ENCODE peak calls at places on chromosomes 2 and 18, in seven cellular contexts. One of them, this sample, is unnamed.

GRCh38 chr2:226985227-226985946 is 149.5 kb downstream of the RHBDD1 start:
- DNase-seq in kidney epithelial cell: peak
- DNase-seq in PC-9: peak
- DNase-seq in nucleus accumbens: peak
- DNase-seq in posterior cingulate gyrus: no peak
- DNase-seq in kidney tubule cell: peak
- DNase-seq in activated naive CD8-positive, alpha-beta T cell treated with anti-CD3 and anti-CD28 coated beads, Interleukin-2, amount 50 U/mL, for 24 hours: no peak
- DNase-seq in this sample: no peak

GRCh38 chr2:218642786-218643185 is 16.6 kb downstream of the ZNF142 start:
- DNase-seq in kidney tubule cell: no peak
- DNase-seq in activated naive CD8-positive, alpha-beta T cell treated with anti-CD3 and anti-CD28 coated beads, Interleukin-2, amount 50 U/mL, for 24 hours: no peak
- DNase-seq in nucleus accumbens: no peak
- DNase-seq in posterior cingulate gyrus: no peak
- DNase-seq in kidney epithelial cell: no peak
- DNase-seq in PC-9: no peak
- DNase-seq in this sample: no peak

GRCh38 chr18:12934454-12935071 is 13.2 kb upstream of the SEH1L start:
- DNase-seq in activated naive CD8-positive, alpha-beta T cell treated with anti-CD3 and anti-CD28 coated beads, Interleukin-2, amount 50 U/mL, for 24 hours: peak
- DNase-seq in kidney epithelial cell: peak
- DNase-seq in kidney tubule cell: peak
- DNase-seq in PC-9: peak
- DNase-seq in posterior cingulate gyrus: peak
- DNase-seq in nucleus accumbens: peak
- DNase-seq in this sample: peak

GRCh38 chr18:49249523-49249922 is 210.9 kb downstream of the DYM start:
- DNase-seq in PC-9: no peak
- DNase-seq in kidney epithelial cell: peak
- DNase-seq in nucleus accumbens: no peak
- DNase-seq in activated naive CD8-positive, alpha-beta T cell treated with anti-CD3 and anti-CD28 coated beads, Interleukin-2, amount 50 U/mL, for 24 hours: no peak
- DNase-seq in posterior cingulate gyrus: no peak
- DNase-seq in kidney tubule cell: peak
- DNase-seq in this sample: no peak

GRCh38 chr2:187075106-187076070 is 226.4 kb upstream of the ZSWIM2 start:
- DNase-seq in posterior cingulate gyrus: no peak
- DNase-seq in kidney epithelial cell: no peak
- DNase-seq in kidney tubule cell: no peak
- DNase-seq in nucleus accumbens: no peak
- DNase-seq in activated naive CD8-positive, alpha-beta T cell treated with anti-CD3 and anti-CD28 coated beads, Interleukin-2, amount 50 U/mL, for 24 hours: no peak
- DNase-seq in PC-9: no peak
- DNase-seq in this sample: no peak

GRCh38 chr18:31722369-31722957 is 38.1 kb upstream of the B4GALT6 start:
- DNase-seq in kidney epithelial cell: peak
- DNase-seq in nucleus accumbens: peak
- DNase-seq in posterior cingulate gyrus: peak
- DNase-seq in kidney tubule cell: peak
- DNase-seq in PC-9: peak
- DNase-seq in activated naive CD8-positive, alpha-beta T cell treated with anti-CD3 and anti-CD28 coated beads, Interleukin-2, amount 50 U/mL, for 24 hours: peak
- DNase-seq in this sample: peak

GRCh38 chr2:237445611-237446332 is 31.8 kb upstream of the COL6A3 start:
- DNase-seq in kidney epithelial cell: no peak
- DNase-seq in nucleus accumbens: no peak
- DNase-seq in PC-9: no peak
- DNase-seq in posterior cingulate gyrus: no peak
- DNase-seq in kidney tubule cell: no peak
- DNase-seq in activated naive CD8-positive, alpha-beta T cell treated with anti-CD3 and anti-CD28 coated beads, Interleukin-2, amount 50 U/mL, for 24 hours: no peak
- DNase-seq in this sample: no peak

GRCh38 chr2:227932001-227932400 is 60.6 kb downstream of the DAW1 start:
- DNase-seq in activated naive CD8-positive, alpha-beta T cell treated with anti-CD3 and anti-CD28 coated beads, Interleukin-2, amount 50 U/mL, for 24 hours: no peak
- DNase-seq in nucleus accumbens: no peak
- DNase-seq in kidney tubule cell: no peak
- DNase-seq in PC-9: no peak
- DNase-seq in kidney epithelial cell: no peak
- DNase-seq in posterior cingulate gyrus: no peak
- DNase-seq in this sample: no peak

GRCh38 chr2:8089596-8089995 is 592.3 kb upstream of the ID2 start:
- DNase-seq in activated naive CD8-positive, alpha-beta T cell treated with anti-CD3 and anti-CD28 coated beads, Interleukin-2, amount 50 U/mL, for 24 hours: no peak
- DNase-seq in kidney tubule cell: peak
- DNase-seq in nucleus accumbens: no peak
- DNase-seq in posterior cingulate gyrus: no peak
- DNase-seq in PC-9: no peak
- DNase-seq in kidney epithelial cell: no peak
- DNase-seq in this sample: no peak

GRCh38 chr2:61816480-61817355 is 37.1 kb downstream of the FAM161A start:
- DNase-seq in kidney tubule cell: peak
- DNase-seq in posterior cingulate gyrus: no peak
- DNase-seq in kidney epithelial cell: no peak
- DNase-seq in nucleus accumbens: no peak
- DNase-seq in PC-9: no peak
- DNase-seq in activated naive CD8-positive, alpha-beta T cell treated with anti-CD3 and anti-CD28 coated beads, Interleukin-2, amount 50 U/mL, for 24 hours: no peak
- DNase-seq in this sample: no peak

GRCh38 chr18:23740105-23740830 is 51.0 kb downstream of the LAMA3 start:
- DNase-seq in posterior cingulate gyrus: no peak
- DNase-seq in PC-9: peak
- DNase-seq in kidney epithelial cell: no peak
- DNase-seq in kidney tubule cell: no peak
- DNase-seq in nucleus accumbens: no peak
- DNase-seq in activated naive CD8-positive, alpha-beta T cell treated with anti-CD3 and anti-CD28 coated beads, Interleukin-2, amount 50 U/mL, for 24 hours: no peak
- DNase-seq in this sample: no peak

GRCh38 chr2:173075781-173076556 is at the start of gene MAP3K20:
- DNase-seq in kidney tubule cell: peak
- DNase-seq in kidney epithelial cell: no peak
- DNase-seq in PC-9: peak
- DNase-seq in activated naive CD8-positive, alpha-beta T cell treated with anti-CD3 and anti-CD28 coated beads, Interleukin-2, amount 50 U/mL, for 24 hours: peak
- DNase-seq in nucleus accumbens: peak
- DNase-seq in posterior cingulate gyrus: peak
- DNase-seq in this sample: peak

GRCh38 chr2:34936089-34936488 is 1337.0 kb upstream of the FAM98A start:
- DNase-seq in kidney tubule cell: no peak
- DNase-seq in posterior cingulate gyrus: no peak
- DNase-seq in activated naive CD8-positive, alpha-beta T cell treated with anti-CD3 and anti-CD28 coated beads, Interleukin-2, amount 50 U/mL, for 24 hours: no peak
- DNase-seq in kidney epithelial cell: no peak
- DNase-seq in PC-9: no peak
- DNase-seq in nucleus accumbens: no peak
- DNase-seq in this sample: no peak

GRCh38 chr2:227627769-227628168 is 10.5 kb downstream of the SCYGR4 start:
- DNase-seq in kidney epithelial cell: no peak
- DNase-seq in nucleus accumbens: no peak
- DNase-seq in posterior cingulate gyrus: no peak
- DNase-seq in kidney tubule cell: no peak
- DNase-seq in activated naive CD8-positive, alpha-beta T cell treated with anti-CD3 and anti-CD28 coated beads, Interleukin-2, amount 50 U/mL, for 24 hours: no peak
- DNase-seq in PC-9: no peak
- DNase-seq in this sample: no peak

GRCh38 chr18:3508576-3509559 is 58.9 kb downstream of the TGIF1 start:
- DNase-seq in kidney epithelial cell: no peak
- DNase-seq in PC-9: no peak
- DNase-seq in nucleus accumbens: no peak
- DNase-seq in activated naive CD8-positive, alpha-beta T cell treated with anti-CD3 and anti-CD28 coated beads, Interleukin-2, amount 50 U/mL, for 24 hours: no peak
- DNase-seq in kidney tubule cell: peak
- DNase-seq in posterior cingulate gyrus: no peak
- DNase-seq in this sample: no peak